ENCODE peak calls at places on chromosomes 16 and 17, in nine cellular contexts. H is neuronal stem cell; T is heart left ventricle; N is CD8-positive, alpha-beta T cell; X is upper lobe of right lung; Z is brain microvascular endothelial cell; Q is endodermal cell; G is small intestine; D is AG04450. B is an unnamed sample.
A peak's percentile ranks its signal among the peaks of the same experiment; 100 is the strongest.

GRCh38 chr17:18185832-18186231 is 2.2 kb downstream of the ALKBH5 start:
- DNase-seq in T (no peak), Z (no peak), D (no peak), X (no peak), G (no peak), Q (no peak), N (no peak), H (no peak), B (no peak)

GRCh38 chr17:33871720-33872535 is 383.2 kb upstream of the CCL2 start:
- DNase-seq in T (no peak), D (no peak), Z (no peak), G (no peak), X (no peak), Q (peak; percentile 59), N (no peak), H (no peak), B (no peak)

GRCh38 chr17:43873091-43873490 is 26.1 kb downstream of the CD300LG start:
- DNase-seq in T (no peak), Z (no peak), Q (peak; percentile 47), X (no peak), N (no peak), D (no peak), G (peak; percentile 71), H (no peak), B (no peak)

GRCh38 chr16:85330694-85331188 is 218.5 kb upstream of the CIBAR2 start:
- DNase-seq in H (peak; percentile 67), Q (peak; percentile 92), G (peak; percentile 47), N (no peak), Z (peak; percentile 72), D (peak; percentile 62), T (no peak), X (no peak), B (no peak)

GRCh38 chr16:15856901-15857778 is at the start of gene MYH11:
- DNase-seq in T (no peak), Q (peak; percentile 74), Z (no peak), N (no peak), H (peak; percentile 29), D (no peak), G (no peak), X (no peak), B (peak; percentile 81)

GRCh38 chr16:1470543-1471251 is 4.1 kb downstream of the CLCN7 start:
- DNase-seq in G (no peak), Q (no peak), H (no peak), T (peak; percentile 68), X (peak; percentile 90), N (no peak), Z (peak; percentile 53), D (no peak), B (no peak)

GRCh38 chr17:75087558-75088453 is at the start of gene SLC16A5:
- DNase-seq in Q (peak; percentile 100), D (no peak), N (peak; percentile 75), G (peak; percentile 92), Z (peak; percentile 50), H (peak; percentile 65), X (peak; percentile 98), T (peak; percentile 93), B (peak; percentile 91)

GRCh38 chr16:65572156-65572555 is 450.3 kb upstream of the CDH11 start:
- DNase-seq in Z (peak; percentile 77), X (no peak), Q (no peak), T (no peak), H (no peak), G (no peak), N (no peak), D (no peak), B (no peak)

GRCh38 chr17:2238432-2239169 is 65.0 kb downstream of the SMG6 start:
- DNase-seq in N (no peak), X (no peak), Z (no peak), T (peak; percentile 47), D (no peak), G (no peak), Q (no peak), H (no peak), B (peak; percentile 40)

GRCh38 chr17:2239170-2239551 is 64.4 kb downstream of the SMG6 start:
- DNase-seq in Q (no peak), D (no peak), N (no peak), X (no peak), T (no peak), H (no peak), G (no peak), Z (no peak), B (no peak)

GRCh38 chr17:2240541-2240940 is 63.0 kb downstream of the SMG6 start:
- DNase-seq in G (no peak), T (peak; percentile 46), D (no peak), N (no peak), Q (no peak), H (no peak), Z (no peak), X (no peak), B (no peak)

GRCh38 chr17:2241823-2242222 is 61.8 kb downstream of the SMG6 start:
- DNase-seq in G (no peak), X (no peak), D (no peak), Q (no peak), T (peak; percentile 51), Z (no peak), H (no peak), N (no peak), B (peak; percentile 42)

DNA sequence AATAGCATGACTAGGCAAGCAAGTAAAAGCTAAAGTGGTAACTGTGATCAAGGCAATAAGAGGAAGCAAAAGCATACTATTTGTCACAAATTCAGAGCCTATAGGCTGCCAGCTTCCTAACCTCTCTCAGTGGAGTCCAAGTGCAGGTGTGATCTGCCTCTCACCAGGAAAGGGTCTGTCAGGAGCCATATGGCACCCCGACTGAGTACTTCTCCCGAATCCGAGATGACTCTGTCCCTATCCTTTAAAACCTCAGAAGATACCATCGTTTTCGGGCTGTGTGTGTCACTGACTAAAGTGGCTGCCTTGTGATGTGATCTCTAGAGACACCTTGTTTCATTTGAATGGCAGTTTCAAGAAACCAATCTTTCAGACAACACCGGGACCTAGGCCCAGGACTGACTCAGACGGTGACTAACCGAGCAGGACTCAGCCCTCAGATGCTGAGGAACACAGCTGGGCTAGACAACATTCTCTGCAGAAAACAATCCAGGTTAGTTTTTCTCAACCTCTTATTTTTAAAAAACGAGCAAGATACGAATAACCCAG is 63.6 kb downstream of the SMG6 start:
- DNase-seq in Q (peak; percentile 59), D (peak; percentile 79), T (peak; percentile 75), G (no peak), N (no peak), X (no peak), H (no peak), Z (peak; percentile 93), B (peak; percentile 89)
- H3K27ac ChIP-seq in Q (no peak overlapping the region), D (peak overlapping the region; percentile 84), T (peak overlapping the region; percentile 80), G (peak overlapping the region; percentile 72), N (no peak overlapping the region), X (peak overlapping the region; percentile 24), H (no peak overlapping the region), Z (peak overlapping the region; percentile 95), B (peak overlapping the region; percentile 98)

GRCh38 chr17:76714336-76714735 is 3.6 kb upstream of the MXRA7 start:
- DNase-seq in Q (no peak), G (no peak), X (no peak), N (no peak), T (peak; percentile 26), D (no peak), H (no peak), Z (no peak), B (no peak)
- H3K27ac ChIP-seq in Q (no peak overlapping the region), G (no peak overlapping the region), X (no peak overlapping the region), N (no peak overlapping the region), T (peak overlapping the region; percentile 26), D (no peak overlapping the region), H (no peak overlapping the region), Z (no peak overlapping the region), B (no peak overlapping the region)

GRCh38 chr17:48723555-48724239 is 712 bp downstream of the PRAC2 start:
- DNase-seq in T (no peak), D (no peak), H (no peak), Q (peak; percentile 90), N (no peak), Z (no peak), X (no peak), G (no peak), B (no peak)
- H3K27ac ChIP-seq in T (no peak overlapping the region), D (no peak overlapping the region), H (no peak overlapping the region), Q (no peak overlapping the region), N (no peak overlapping the region), Z (no peak overlapping the region), X (no peak overlapping the region), G (no peak overlapping the region), B (no peak overlapping the region)

DNA sequence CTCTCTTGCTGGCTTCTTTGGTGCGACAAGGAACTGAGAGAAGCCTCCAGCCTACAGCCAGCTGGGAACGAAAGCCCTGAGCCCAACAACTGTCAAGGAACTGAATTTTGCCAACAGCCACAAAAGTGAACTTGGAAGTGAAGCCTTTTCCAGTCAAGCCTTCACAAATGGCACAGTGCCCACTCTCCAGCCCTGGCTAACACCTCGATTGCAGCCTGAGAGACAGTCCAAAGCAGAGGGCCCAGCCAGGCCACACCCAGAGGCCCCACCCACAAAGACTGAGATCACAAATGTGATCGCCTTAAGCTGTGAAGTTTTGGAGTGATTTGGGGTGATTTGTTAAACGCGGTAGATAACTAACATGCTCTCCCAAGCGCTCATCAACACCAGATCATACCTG is 244.6 kb upstream of the SDK2 start:
- DNase-seq in G (no peak), Q (no peak), N (no peak), X (no peak), D (no peak), T (no peak), H (no peak), Z (no peak), B (no peak)
- H3K27ac ChIP-seq in G (no peak overlapping the region), Q (no peak overlapping the region), N (no peak overlapping the region), X (no peak overlapping the region), D (no peak overlapping the region), T (no peak overlapping the region), H (no peak overlapping the region), Z (no peak overlapping the region), B (no peak overlapping the region)

DNA sequence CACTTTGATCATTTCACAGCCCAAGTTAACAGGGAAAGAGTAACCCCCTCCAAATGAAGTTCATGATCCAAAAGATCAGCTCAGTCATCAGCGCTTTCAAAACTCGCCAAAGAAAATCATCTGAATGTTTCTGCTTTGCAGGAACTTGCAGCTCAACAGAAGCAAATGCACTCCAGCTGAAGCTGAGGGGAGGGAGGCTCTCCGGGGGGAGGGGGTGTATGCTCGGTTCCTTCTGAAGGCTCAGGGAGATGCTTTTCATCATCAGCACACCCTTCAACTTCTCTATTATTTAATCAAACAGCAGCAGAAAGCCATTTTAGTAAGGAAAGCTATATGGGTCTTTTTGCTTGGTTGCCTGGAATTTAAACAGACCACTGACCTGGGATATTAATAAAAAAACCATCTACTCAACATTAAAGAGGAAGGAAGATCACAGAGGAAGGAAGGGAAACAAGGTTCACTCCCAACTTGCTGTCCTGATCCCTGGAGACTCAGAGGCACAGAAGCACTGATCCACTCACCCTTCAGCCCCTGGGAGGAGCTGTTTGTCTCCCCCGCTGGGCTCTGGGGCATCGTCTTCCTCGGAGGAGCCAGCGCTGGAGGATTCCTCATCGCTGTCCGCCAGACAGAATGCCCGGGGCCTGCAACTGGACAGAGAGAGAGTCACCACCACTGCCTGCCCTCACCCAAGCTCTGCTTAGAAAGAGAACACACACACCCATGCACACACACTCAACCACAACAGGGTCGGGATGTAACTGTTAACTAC is 24.6 kb upstream of the ERN1 start:
- DNase-seq in Z (no peak), G (no peak), D (no peak), H (no peak), T (no peak), X (no peak), N (no peak), Q (peak; percentile 73), B (no peak)
- H3K27ac ChIP-seq in Z (no peak overlapping the region), G (no peak overlapping the region), D (no peak overlapping the region), H (no peak overlapping the region), T (peak overlapping the region; percentile 94), X (peak overlapping the region; percentile 8), N (no peak overlapping the region), Q (no peak overlapping the region), B (peak overlapping the region; percentile 64)